ENCODE peak calls at places on chromosomes 2 and 18, in seven cellular contexts. Z is stimulated activated CD4-positive, alpha-beta T cell treated with anti-CD3 and anti-CD28 coated beads, Interleukin-1b, Interleukin-23, amount 100 ng/mL, for 24 hours; W is IMR-90; A is cardiac fibroblast; D is AG09309; R is ascending aorta; J is effector memory CD4-positive, alpha-beta T cell. Q is an unnamed sample.

GRCh38 chr2:241068136-241068941 is 33.7 kb downstream of the MTERF4 start:
- DNase-seq in Z (no peak), W (no peak), A (no peak), D (no peak), R (no peak), J (no peak), Q (no peak)

GRCh38 chr2:67340118-67341011 is 56.8 kb upstream of the ETAA1 start:
- DNase-seq in Z (no peak), W (no peak), A (no peak), D (no peak), R (no peak), J (no peak), Q (no peak)

GRCh38 chr2:135245055-135245454 is 193.0 kb downstream of the RAB3GAP1 start:
- DNase-seq in Z (no peak), W (peak), A (peak), D (no peak), R (no peak), J (no peak), Q (peak)

GRCh38 chr2:239814136-239814916 is 210.8 kb downstream of the NDUFA10 start:
- DNase-seq in Z (no peak), W (no peak), A (no peak), D (no peak), R (no peak), J (no peak), Q (no peak)

GRCh38 chr2:131483981-131484505 is 8.1 kb downstream of the TUBA3D start:
- DNase-seq in Z (no peak), W (no peak), A (no peak), D (no peak), R (no peak), J (no peak), Q (no peak)

GRCh38 chr2:159076233-159076632 is 107.8 kb downstream of the TANC1 start:
- DNase-seq in Z (no peak), W (peak), A (peak), D (no peak), R (no peak), J (no peak), Q (peak)

GRCh38 chr2:239264838-239265651 is 135.8 kb downstream of the HDAC4 start:
- DNase-seq in Z (no peak), W (peak), A (peak), D (no peak), R (peak), J (peak), Q (peak)

GRCh38 chr2:186827426-186827825 is 21.5 kb downstream of the ZSWIM2 start:
- DNase-seq in Z (no peak), W (peak), A (no peak), D (peak), R (no peak), J (no peak), Q (no peak)

GRCh38 chr2:219461061-219461514 is 26.4 kb downstream of the SPEG start:
- DNase-seq in Z (no peak), W (peak), A (peak), D (no peak), R (peak), J (no peak), Q (peak)

GRCh38 chr2:84251651-84252278 is 207.3 kb downstream of the SUCLG1 start:
- DNase-seq in Z (no peak), W (no peak), A (no peak), D (no peak), R (no peak), J (no peak), Q (no peak)

GRCh38 chr2:223010641-223011040 is 41.3 kb upstream of the KCNE4 start:
- DNase-seq in Z (no peak), W (peak), A (no peak), D (peak), R (no peak), J (no peak), Q (no peak)

GRCh38 chr2:222797308-222797707 is 63.5 kb upstream of the ACSL3 start:
- DNase-seq in Z (no peak), W (peak), A (peak), D (peak), R (no peak), J (no peak), Q (no peak)

GRCh38 chr2:88187038-88187676 is 17.0 kb downstream of the THNSL2 start:
- DNase-seq in Z (no peak), W (peak), A (peak), D (no peak), R (no peak), J (no peak), Q (peak)

GRCh38 chr18:36296591-36297418 is 708 bp upstream of the FHOD3 start:
- DNase-seq in Z (no peak), W (peak), A (peak), D (peak), R (no peak), J (no peak), Q (peak)

GRCh38 chr2:147133273-147133901 is 711.4 kb upstream of the ACVR2A start:
- DNase-seq in Z (no peak), W (no peak), A (no peak), D (no peak), R (no peak), J (no peak), Q (peak)

GRCh38 chr2:220226076-220226475 is 598.6 kb downstream of the SLC4A3 start:
- DNase-seq in Z (no peak), W (no peak), A (no peak), D (no peak), R (no peak), J (no peak), Q (no peak)

GRCh38 chr2:142131016-142131714 is at the start of gene LRP1B:
- DNase-seq in Z (no peak), W (peak), A (peak), D (no peak), R (no peak), J (no peak), Q (no peak)

GRCh38 chr2:1728821-1729220 is 15.5 kb downstream of the PXDN start:
- DNase-seq in Z (no peak), W (peak), A (no peak), D (no peak), R (no peak), J (no peak), Q (no peak)

GRCh38 chr18:67599277-67599676 is 82.8 kb upstream of the DSEL start:
- DNase-seq in Z (no peak), W (peak), A (peak), D (no peak), R (no peak), J (no peak), Q (no peak)

GRCh38 chr2:221914334-221914733 is 342.2 kb upstream of the EPHA4 start:
- DNase-seq in Z (no peak), W (no peak), A (no peak), D (no peak), R (no peak), J (no peak), Q (peak)

GRCh38 chr2:30923575-30923974 is 116.3 kb upstream of the CAPN13 start:
- DNase-seq in Z (no peak), W (no peak), A (no peak), D (no peak), R (no peak), J (no peak), Q (no peak)

GRCh38 chr2:71930073-71930681 is 217.5 kb downstream of the CYP26B1 start:
- DNase-seq in Z (no peak), W (no peak), A (no peak), D (peak), R (no peak), J (no peak), Q (no peak)

GRCh38 chr2:239193426-239193825 is 207.4 kb downstream of the HDAC4 start:
- DNase-seq in Z (no peak), W (no peak), A (no peak), D (no peak), R (no peak), J (no peak), Q (no peak)